ENCODE peak calls at places on chromosomes 3 and 15, in ten cellular contexts. Y is lung; H is Caco-2; B is fibroblast of lung; R is AG10803; G is colonic mucosa; Z is glutamatergic neuron; M is cardiac fibroblast; D is HFFc6; P is CD4-positive, alpha-beta T cell. N is an unnamed sample.

GRCh38 chr15:45705510-45706473 is 71.0 kb downstream of the SQOR start:
- DNase-seq in Y (peak; percentile 77), H (peak; percentile 76), B (peak; percentile 89), R (peak; percentile 78), G (peak; percentile 87), Z (peak; percentile 78), M (peak; percentile 92), D (peak; percentile 69), P (peak; percentile 55), N (peak; percentile 61)

GRCh38 chr15:35141743-35142356 is 56.8 kb upstream of the NANOGP8 start:
- DNase-seq in Y (no peak), H (no peak), B (peak; percentile 98), R (peak; percentile 89), G (no peak), Z (no peak), M (peak; percentile 92), D (peak; percentile 77), P (no peak), N (no peak)

GRCh38 chr3:13866406-13866965 is 13.4 kb downstream of the WNT7A start:
- DNase-seq in Y (no peak), H (no peak), B (no peak), R (no peak), G (no peak), Z (no peak), M (no peak), D (no peak), P (peak; percentile 61), N (no peak)

GRCh38 chr3:76111808-76112207 is 326.5 kb upstream of the ZNF717 start:
- DNase-seq in Y (no peak), H (no peak), B (no peak), R (no peak), G (no peak), Z (no peak), M (no peak), D (no peak), P (no peak), N (no peak)

GRCh38 chr3:9439331-9439730 is 41.9 kb downstream of the SETD5 start:
- DNase-seq in Y (no peak), H (no peak), B (no peak), R (no peak), G (no peak), Z (no peak), M (no peak), D (no peak), P (no peak), N (no peak)

GRCh38 chr3:29642393-29643033 is 361.6 kb downstream of the RBMS3 start:
- DNase-seq in Y (no peak), H (no peak), B (peak; percentile 7), R (peak; percentile 61), G (peak; percentile 25), Z (no peak), M (peak; percentile 56), D (peak; percentile 25), P (no peak), N (no peak)

GRCh38 chr3:19931767-19932188 is 2.2 kb downstream of the EFHB start:
- DNase-seq in Y (no peak), H (no peak), B (no peak), R (no peak), G (no peak), Z (no peak), M (no peak), D (peak; percentile 25), P (no peak), N (no peak)

GRCh38 chr3:18199757-18200156 is 225.4 kb downstream of the SATB1 start:
- DNase-seq in Y (no peak), H (no peak), B (no peak), R (no peak), G (no peak), Z (no peak), M (no peak), D (no peak), P (no peak), N (no peak)

GRCh38 chr3:28476764-28477163 is 128.1 kb upstream of the AZI2 start:
- DNase-seq in Y (no peak), H (no peak), B (no peak), R (no peak), G (no peak), Z (no peak), M (no peak), D (no peak), P (no peak), N (no peak)

DNA sequence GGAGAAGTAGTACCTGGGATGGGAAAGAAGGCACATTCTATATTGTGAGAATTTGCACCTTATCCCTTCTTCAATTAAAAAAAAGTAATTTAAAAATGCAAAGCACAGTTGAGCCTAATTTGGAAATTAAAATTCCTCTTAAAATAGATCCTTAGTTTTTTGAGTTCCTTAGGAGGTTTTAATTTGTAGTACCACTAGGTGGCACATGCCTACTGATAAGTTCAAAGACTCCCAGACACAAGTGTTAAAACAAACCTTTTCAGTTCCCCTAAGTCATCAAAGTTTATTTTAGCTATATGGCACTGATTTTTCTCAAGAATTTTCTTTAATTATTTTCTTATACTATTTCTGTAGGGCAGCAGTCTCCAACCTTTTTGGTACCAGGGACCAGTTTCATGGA is 127.6 kb upstream of the AZI2 start:
- DNase-seq in Y (no peak), H (peak; percentile 15), B (peak; percentile 76), R (peak; percentile 66), G (no peak), Z (no peak), M (peak; percentile 77), D (peak; percentile 26), P (no peak), N (no peak)
- TF ChIP-seq CTCF in Y (peak; percentile 25), H (peak; percentile 51), B (peak; percentile 41), R (peak; percentile 76), G (peak; percentile 45), Z (peak; percentile 82), M (peak; percentile 49), D (peak; percentile 84), P (no peak), N (peak; percentile 77)

DNA sequence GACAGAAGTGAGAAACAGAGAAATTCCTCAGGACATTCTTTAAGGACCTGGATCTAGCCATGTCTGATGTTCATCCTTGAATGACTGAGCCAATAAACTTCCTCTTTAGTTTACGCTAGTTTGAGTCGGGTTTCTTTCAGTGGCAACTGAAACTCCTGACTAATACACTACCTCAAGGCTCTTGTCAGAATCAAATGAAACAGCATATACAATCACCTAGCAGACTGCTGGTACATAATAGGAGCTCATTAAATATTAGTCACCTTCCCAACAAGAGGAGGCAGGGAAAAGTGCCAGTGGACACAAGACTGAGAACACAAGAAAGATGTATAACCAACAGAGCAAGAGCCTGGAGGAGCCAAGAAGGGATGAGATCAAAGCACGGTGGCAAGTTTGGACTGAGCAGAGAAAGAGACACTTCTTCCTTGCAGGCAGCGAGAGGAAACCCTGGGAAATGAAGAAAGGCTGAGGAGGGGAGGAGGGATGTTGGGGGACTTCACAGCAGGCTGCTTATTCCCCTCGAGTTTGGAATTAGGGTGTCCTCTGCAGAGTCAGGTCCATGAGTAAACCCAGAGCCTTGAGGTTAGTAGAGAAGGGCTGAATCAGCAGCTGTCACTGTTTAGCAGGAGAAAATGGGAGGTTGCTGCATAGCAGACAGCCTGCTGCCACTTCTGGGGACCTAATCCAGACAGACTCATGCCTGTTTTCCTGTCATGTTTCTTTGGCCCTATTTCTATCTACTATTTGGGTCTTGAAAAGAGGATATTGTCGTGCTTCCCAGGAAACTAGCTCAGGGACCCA is 73.3 kb downstream of the MRPL46 start:
- DNase-seq in Y (no peak), H (no peak), B (no peak), R (no peak), G (no peak), Z (no peak), M (no peak), D (peak; percentile 43), P (no peak), N (no peak)
- TF ChIP-seq CTCF in Y (no peak), H (no peak), B (no peak), R (no peak), G (no peak), Z (no peak), M (no peak), D (no peak), P (no peak), N (no peak)

GRCh38 chr3:16552757-16553156 is 39.3 kb upstream of the RFTN1 start:
- DNase-seq in Y (no peak), H (no peak), B (no peak), R (no peak), G (no peak), Z (no peak), M (no peak), D (no peak), P (no peak), N (no peak)

GRCh38 chr3:16551342-16551976 is 38.0 kb upstream of the RFTN1 start:
- DNase-seq in Y (no peak), H (no peak), B (no peak), R (no peak), G (no peak), Z (no peak), M (no peak), D (no peak), P (no peak), N (no peak)

GRCh38 chr3:16548721-16549120 is 35.2 kb upstream of the RFTN1 start:
- DNase-seq in Y (no peak), H (no peak), B (peak; percentile 65), R (peak; percentile 79), G (no peak), Z (no peak), M (peak; percentile 26), D (peak; percentile 62), P (no peak), N (no peak)

GRCh38 chr3:16550305-16550675 is 36.8 kb upstream of the RFTN1 start:
- DNase-seq in Y (no peak), H (no peak), B (peak; percentile 4), R (no peak), G (no peak), Z (no peak), M (no peak), D (no peak), P (no peak), N (no peak)

DNA sequence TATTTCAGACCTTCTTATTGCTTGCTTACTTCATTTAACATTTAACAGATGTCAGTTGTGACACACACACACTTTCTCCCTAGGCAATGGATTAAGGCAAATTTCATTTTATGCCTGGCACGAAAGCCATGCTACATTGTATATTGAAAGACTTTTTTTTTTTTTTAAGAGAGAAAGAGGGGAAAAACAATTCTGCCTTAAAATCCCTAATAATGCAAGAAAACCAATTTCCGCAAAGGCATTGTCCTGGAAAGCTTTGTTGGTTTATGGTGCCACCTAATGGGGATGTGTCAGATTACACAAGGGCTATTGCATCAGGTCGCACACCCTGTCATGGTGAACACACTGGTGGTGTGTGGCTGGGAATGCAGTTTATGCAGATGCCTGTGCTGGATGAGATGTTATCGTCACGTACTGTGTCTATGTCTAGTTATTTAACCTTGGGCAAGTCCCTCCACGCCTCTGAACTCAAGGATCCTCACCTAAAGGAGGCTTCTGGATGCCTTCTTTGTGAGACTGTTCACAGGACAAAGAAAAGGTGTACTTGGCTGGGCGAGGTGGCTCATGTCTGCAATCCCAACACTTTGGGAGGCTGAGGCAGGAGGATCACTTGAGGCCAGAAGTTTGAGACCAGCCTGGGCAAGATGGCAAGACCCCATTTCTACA is 37.3 kb upstream of the RFTN1 start:
- DNase-seq in Y (peak; percentile 83), H (peak; percentile 85), B (peak; percentile 90), R (peak; percentile 87), G (peak; percentile 81), Z (peak; percentile 61), M (peak; percentile 88), D (peak; percentile 83), P (peak; percentile 66), N (peak; percentile 63)
- TF ChIP-seq CTCF in Y (peak; percentile 96), H (peak; percentile 83), B (peak; percentile 91), R (peak; percentile 90), G (peak; percentile 91), Z (peak; percentile 89), M (peak; percentile 81), D (peak; percentile 92), P (peak; percentile 91), N (peak; percentile 91)

DNA sequence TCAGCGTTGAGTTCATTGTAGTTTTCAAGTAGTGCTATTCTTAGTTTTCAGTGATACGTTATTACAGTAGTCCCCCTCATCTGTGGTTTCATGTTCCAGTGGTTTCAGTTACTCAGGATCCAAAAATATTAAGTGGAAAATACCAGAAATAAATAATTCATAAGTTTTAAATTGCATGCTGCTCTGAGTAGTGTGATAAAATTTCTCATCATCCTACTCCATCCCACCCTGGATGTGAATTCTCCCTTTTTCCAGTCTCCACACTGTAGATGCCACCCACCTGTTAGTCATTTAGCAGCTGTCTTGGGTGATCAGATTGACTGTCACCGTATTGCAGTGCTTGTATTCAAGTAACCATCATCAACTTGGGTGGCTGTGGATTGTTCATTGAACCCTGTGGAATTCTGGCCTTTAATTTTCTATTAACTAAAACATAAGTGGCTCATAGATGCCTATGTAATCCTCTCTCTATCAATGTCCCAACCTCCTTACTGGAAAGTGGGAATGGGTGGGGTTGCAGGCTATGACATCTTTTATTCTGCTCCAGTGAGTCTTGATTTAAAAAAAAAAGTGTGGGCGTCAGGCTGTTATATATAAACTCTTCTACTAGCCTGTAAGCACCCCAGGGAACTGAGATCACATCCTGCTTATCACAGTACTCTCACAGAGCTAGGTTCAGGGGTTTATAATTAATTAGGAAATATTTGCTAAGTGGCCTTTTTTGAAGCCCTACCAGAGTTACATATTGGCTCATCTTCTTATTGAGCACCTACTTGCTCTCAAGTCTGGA is 97.5 kb downstream of the CFAP20DC start:
- DNase-seq in Y (no peak), H (no peak), B (no peak), R (no peak), G (no peak), Z (no peak), M (peak; percentile 11), D (no peak), P (no peak), N (no peak)
- TF ChIP-seq CTCF in Y (no peak), H (no peak), B (no peak), R (no peak), G (no peak), Z (no peak), M (no peak), D (no peak), P (no peak), N (no peak)

N was measured in progenitor cell of endocrine pancreas.